ENCODE peak calls at places on chromosomes 5 and 9, in seven cellular contexts. One of them, this sample, is unnamed.

GRCh38 chr5:177064500-177065277 is 22.0 kb upstream of the FGFR4 start:
- DNase-seq in gastrocnemius medialis: no peak
- DNase-seq in Right ventricle myocardium superior: no peak
- DNase-seq in CD8-positive, alpha-beta memory T cell: no peak
- DNase-seq in NCI-H345: no peak
- DNase-seq in sciatic nerve: no peak
- DNase-seq in NCI-H2081: no peak
- DNase-seq in this sample: no peak

GRCh38 chr5:156589859-156590216 is 260.3 kb upstream of the PPP1R2B start:
- DNase-seq in Right ventricle myocardium superior: no peak
- DNase-seq in sciatic nerve: no peak
- DNase-seq in gastrocnemius medialis: no peak
- DNase-seq in CD8-positive, alpha-beta memory T cell: no peak
- DNase-seq in NCI-H2081: no peak
- DNase-seq in NCI-H345: no peak
- DNase-seq in this sample: no peak

GRCh38 chr5:997711-998110 is 10.9 kb upstream of the NKD2 start:
- DNase-seq in Right ventricle myocardium superior: peak
- DNase-seq in CD8-positive, alpha-beta memory T cell: no peak
- DNase-seq in sciatic nerve: peak
- DNase-seq in gastrocnemius medialis: no peak
- DNase-seq in NCI-H345: no peak
- DNase-seq in NCI-H2081: no peak
- DNase-seq in this sample: no peak

GRCh38 chr5:87944553-87945320 is 323.9 kb downstream of the TMEM161B start:
- DNase-seq in NCI-H2081: peak
- DNase-seq in CD8-positive, alpha-beta memory T cell: no peak
- DNase-seq in NCI-H345: peak
- DNase-seq in sciatic nerve: no peak
- DNase-seq in Right ventricle myocardium superior: peak
- DNase-seq in gastrocnemius medialis: no peak
- DNase-seq in this sample: no peak

GRCh38 chr5:38695021-38695961 is 138.8 kb upstream of the LIFR start:
- DNase-seq in NCI-H2081: no peak
- DNase-seq in CD8-positive, alpha-beta memory T cell: no peak
- DNase-seq in sciatic nerve: no peak
- DNase-seq in gastrocnemius medialis: no peak
- DNase-seq in NCI-H345: no peak
- DNase-seq in Right ventricle myocardium superior: no peak
- DNase-seq in this sample: no peak

GRCh38 chr9:95808001-95808400 is 67.5 kb upstream of the ERCC6L2 start:
- DNase-seq in NCI-H345: peak
- DNase-seq in CD8-positive, alpha-beta memory T cell: no peak
- DNase-seq in Right ventricle myocardium superior: no peak
- DNase-seq in sciatic nerve: no peak
- DNase-seq in gastrocnemius medialis: no peak
- DNase-seq in NCI-H2081: no peak
- DNase-seq in this sample: no peak

GRCh38 chr9:98289811-98290210 is 34.4 kb upstream of the TBC1D2 start:
- DNase-seq in Right ventricle myocardium superior: no peak
- DNase-seq in NCI-H2081: no peak
- DNase-seq in NCI-H345: no peak
- DNase-seq in sciatic nerve: no peak
- DNase-seq in CD8-positive, alpha-beta memory T cell: no peak
- DNase-seq in gastrocnemius medialis: no peak
- DNase-seq in this sample: no peak

GRCh38 chr9:114484854-114485443 is 20.3 kb downstream of the WHRN start:
- DNase-seq in Right ventricle myocardium superior: no peak
- DNase-seq in sciatic nerve: no peak
- DNase-seq in NCI-H2081: no peak
- DNase-seq in gastrocnemius medialis: no peak
- DNase-seq in CD8-positive, alpha-beta memory T cell: no peak
- DNase-seq in NCI-H345: no peak
- DNase-seq in this sample: no peak

GRCh38 chr5:81838307-81838906 is 87.5 kb upstream of the SSBP2 start:
- DNase-seq in gastrocnemius medialis: no peak
- DNase-seq in NCI-H2081: no peak
- DNase-seq in NCI-H345: no peak
- DNase-seq in sciatic nerve: no peak
- DNase-seq in Right ventricle myocardium superior: no peak
- DNase-seq in CD8-positive, alpha-beta memory T cell: peak
- DNase-seq in this sample: no peak

GRCh38 chr9:37432020-37432419 is 9.5 kb downstream of the GRHPR start:
- DNase-seq in gastrocnemius medialis: no peak
- DNase-seq in NCI-H2081: no peak
- DNase-seq in Right ventricle myocardium superior: no peak
- DNase-seq in NCI-H345: no peak
- DNase-seq in sciatic nerve: no peak
- DNase-seq in CD8-positive, alpha-beta memory T cell: no peak
- DNase-seq in this sample: no peak

GRCh38 chr5:120446068-120446492 is 18.0 kb upstream of the PRR16 start:
- DNase-seq in CD8-positive, alpha-beta memory T cell: no peak
- DNase-seq in NCI-H345: no peak
- DNase-seq in Right ventricle myocardium superior: no peak
- DNase-seq in sciatic nerve: no peak
- DNase-seq in gastrocnemius medialis: no peak
- DNase-seq in NCI-H2081: no peak
- DNase-seq in this sample: no peak

This sample was measured in CMK.